ENCODE peak calls at places on chromosomes 2 and 18, in seven cellular contexts. L, X, K, Z, O, J and G are unnamed samples.

GRCh38 chr2:234339016-234339415 is 157.9 kb downstream of the ARL4C start:
- DNase-seq in L (no peak), X (no peak), K (no peak), Z (no peak), O (no peak), J (peak; percentile 48), G (no peak)

GRCh38 chr2:70089220-70089945 is 2.1 kb downstream of the PCBP1 start:
- DNase-seq in L (no peak), X (peak; percentile 36), K (peak; percentile 33), Z (peak; percentile 62), O (peak; percentile 66), J (no peak), G (no peak)

GRCh38 chr18:24426398-24427294 is at the start of gene IMPACT:
- DNase-seq in L (peak; percentile 45), X (peak; percentile 78), K (peak; percentile 88), Z (peak; percentile 87), O (peak; percentile 90), J (peak; percentile 77), G (peak; percentile 16)

GRCh38 chr2:200585730-200586643 is at the start of gene AOX1:
- DNase-seq in L (peak; percentile 33), X (no peak), K (no peak), Z (peak; percentile 86), O (peak; percentile 3), J (peak; percentile 47), G (no peak)

GRCh38 chr18:54416459-54416858 is 58.8 kb downstream of the C18orf54 start:
- DNase-seq in L (no peak), X (no peak), K (no peak), Z (no peak), O (no peak), J (peak; percentile 89), G (peak; percentile 64)

GRCh38 chr2:46181789-46182530 is 115.2 kb upstream of the EPAS1 start:
- DNase-seq in L (no peak), X (no peak), K (no peak), Z (no peak), O (no peak), J (no peak), G (no peak)

GRCh38 chr2:237351796-237352195 is 62.2 kb downstream of the COL6A3 start:
- DNase-seq in L (no peak), X (no peak), K (no peak), Z (no peak), O (no peak), J (no peak), G (no peak)

GRCh38 chr18:25314824-25315223 is 37.1 kb downstream of the ZNF521 start:
- DNase-seq in L (no peak), X (no peak), K (no peak), Z (no peak), O (no peak), J (no peak), G (no peak)

GRCh38 chr2:106127282-106127771 is 66.8 kb downstream of the UXS1 start:
- DNase-seq in L (no peak), X (no peak), K (no peak), Z (no peak), O (no peak), J (no peak), G (no peak)

GRCh38 chr2:26298638-26299393 is 47.1 kb upstream of the SELENOI start:
- DNase-seq in L (no peak), X (no peak), K (no peak), Z (peak; percentile 77), O (peak; percentile 42), J (peak; percentile 53), G (no peak)

GRCh38 chr2:11839916-11840315 is 93.5 kb downstream of the LPIN1 start:
- DNase-seq in L (no peak), X (no peak), K (no peak), Z (no peak), O (no peak), J (peak; percentile 87), G (peak; percentile 38)

GRCh38 chr2:147641644-147642043 is 203.2 kb upstream of the ACVR2A start:
- DNase-seq in L (no peak), X (no peak), K (no peak), Z (no peak), O (no peak), J (peak; percentile 49), G (no peak)

GRCh38 chr2:147636238-147636887 is 208.5 kb upstream of the ACVR2A start:
- DNase-seq in L (no peak), X (no peak), K (no peak), Z (no peak), O (peak; percentile 31), J (peak; percentile 92), G (no peak)

GRCh38 chr2:147636888-147637270 is 207.9 kb upstream of the ACVR2A start:
- DNase-seq in L (no peak), X (peak; percentile 39), K (no peak), Z (no peak), O (peak; percentile 50), J (no peak), G (no peak)

GRCh38 chr2:147634801-147635200 is 210.0 kb upstream of the ACVR2A start:
- DNase-seq in L (no peak), X (no peak), K (no peak), Z (no peak), O (peak; percentile 26), J (no peak), G (no peak)

DNA sequence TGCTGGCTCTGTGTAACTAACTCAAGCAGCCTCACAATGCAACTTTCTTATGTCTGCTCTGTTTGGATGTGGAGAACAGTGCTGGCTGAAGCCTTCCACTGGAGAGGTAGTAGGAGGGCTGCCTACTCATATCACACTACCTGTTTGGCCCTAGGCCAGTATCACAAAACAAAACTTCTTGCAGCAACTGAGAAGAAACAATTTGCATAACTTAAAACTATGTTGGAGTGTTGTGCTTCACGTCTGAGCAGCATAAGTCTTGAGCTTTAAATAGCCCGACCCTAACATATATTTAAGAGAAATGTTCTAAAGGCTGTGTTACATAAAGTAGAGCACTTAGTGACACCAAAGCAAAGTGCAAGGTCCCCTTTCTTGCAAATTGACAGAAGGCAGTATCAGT is 204.9 kb upstream of the ACVR2A start:
- DNase-seq in L (no peak), X (no peak), K (no peak), Z (no peak), O (peak; percentile 91), J (no peak), G (no peak)
- H3K4me3 ChIP-seq in L (no peak overlapping the region), X (no peak overlapping the region), K (no peak overlapping the region), Z (no peak overlapping the region), O (no peak overlapping the region), J (no peak overlapping the region), G (no peak overlapping the region)

DNA sequence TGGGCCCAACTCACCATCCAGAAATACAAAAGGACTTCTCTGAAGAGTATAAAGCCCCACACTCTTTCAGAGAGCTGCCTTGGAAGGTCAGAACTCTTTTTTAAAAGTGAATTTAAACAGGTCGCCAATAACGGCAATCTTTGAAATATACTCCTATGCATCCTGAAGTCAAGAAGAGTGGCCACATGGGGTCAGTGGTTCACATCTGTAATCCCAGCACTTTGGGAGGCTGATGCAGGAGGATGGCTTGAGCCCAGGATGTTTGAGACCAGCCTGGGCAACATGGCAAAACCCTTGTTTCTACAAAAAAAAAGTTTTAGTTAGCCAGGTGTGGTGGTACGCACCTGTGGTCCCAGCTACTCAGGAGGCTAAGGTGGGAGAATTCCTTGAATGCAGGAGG is 68.1 kb upstream of the FZD7 start:
- DNase-seq in L (no peak), X (no peak), K (no peak), Z (no peak), O (no peak), J (no peak), G (no peak)
- TF ChIP-seq CTCF in L (no peak), X (peak; percentile 27), K (no peak), Z (no peak), O (peak; percentile 1), J (no peak), G (no peak)

GRCh38 chr2:201891676-201892075 is 85.3 kb downstream of the CDK15 start:
- DNase-seq in L (no peak), X (no peak), K (no peak), Z (no peak), O (no peak), J (no peak), G (no peak)

GRCh38 chr2:201886504-201886903 is 80.2 kb downstream of the CDK15 start:
- DNase-seq in L (no peak), X (no peak), K (no peak), Z (no peak), O (no peak), J (peak; percentile 72), G (peak; percentile 51)

GRCh38 chr2:201888476-201888875 is 82.1 kb downstream of the CDK15 start:
- DNase-seq in L (no peak), X (no peak), K (no peak), Z (no peak), O (no peak), J (peak; percentile 45), G (no peak)

GRCh38 chr2:201890447-201890846 is 84.1 kb downstream of the CDK15 start:
- DNase-seq in L (no peak), X (no peak), K (no peak), Z (no peak), O (no peak), J (peak; percentile 28), G (no peak)

DNA sequence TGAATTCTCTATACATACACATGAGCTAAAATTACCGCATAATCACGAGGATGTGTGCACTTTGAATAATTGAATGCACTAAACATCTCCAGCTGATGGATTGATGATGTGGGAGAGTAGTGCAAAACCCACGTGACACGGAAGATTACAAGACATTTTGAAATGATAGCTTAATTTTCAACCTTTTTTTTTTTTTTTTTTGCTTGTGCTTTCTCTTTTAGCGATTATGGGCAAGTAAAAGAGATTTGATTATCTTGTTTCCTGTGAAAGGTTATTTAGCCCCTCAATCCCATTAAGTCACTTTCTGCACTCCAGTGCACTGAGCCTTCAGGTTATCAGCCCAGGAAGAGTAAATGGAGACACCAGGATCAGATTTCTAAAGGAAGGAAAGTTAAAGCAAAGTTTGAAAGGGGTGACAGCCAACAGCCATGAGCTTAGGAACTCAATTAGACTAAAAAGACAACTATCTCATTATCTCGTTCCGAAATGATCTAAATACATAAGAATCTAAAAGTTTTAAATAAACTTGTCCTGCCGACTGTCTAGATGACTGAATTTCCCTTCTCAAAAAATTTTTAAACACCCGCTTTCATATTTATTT is 81.6 kb downstream of the CDK15 start:
- DNase-seq in L (no peak), X (no peak), K (peak; percentile 20), Z (no peak), O (no peak), J (peak; percentile 6), G (no peak)
- H3K4me3 ChIP-seq in L (peak overlapping the region; percentile 65), X (no peak overlapping the region), K (no peak overlapping the region), Z (no peak overlapping the region), O (no peak overlapping the region), J (peak overlapping the region; percentile 9), G (no peak overlapping the region)

GRCh38 chr2:216696751-216697560 is 1.6 kb upstream of the IGFBP5 start:
- DNase-seq in L (no peak), X (peak; percentile 28), K (peak; percentile 43), Z (no peak), O (no peak), J (peak; percentile 65), G (no peak)
- TF ChIP-seq CTCF in L (peak; percentile 65), X (peak; percentile 45), K (peak; percentile 59), Z (peak; percentile 69), O (peak; percentile 16), J (peak; percentile 81), G (peak; percentile 71)